ENCODE peak calls at places on chromosomes 5 and 9, in nine cellular contexts. L is ascending aorta, R is fibroblast of mammary gland, Z is AG09319, V is endothelial cell, X is nephron progenitor cell, C is heart right ventricle, Y is H9, H is RWPE1. A is an unnamed sample.

GRCh38 chr5:138661342-138661975 is 86.3 kb upstream of the HSPA9 start:
- DNase-seq in C (no peak), V (no peak), L (peak; percentile 24), X (no peak), Y (no peak), R (no peak), Z (no peak), H (no peak), A (no peak)

GRCh38 chr9:83449166-83449565 is 89.0 kb downstream of the FRMD3 start:
- DNase-seq in H (no peak), Y (no peak), L (no peak), R (no peak), Z (no peak), C (peak; percentile 46), V (no peak), X (no peak), A (no peak)

GRCh38 chr9:131449276-131449675 is 53.4 kb upstream of the POMT1 start:
- DNase-seq in C (no peak), X (no peak), H (no peak), R (no peak), L (no peak), V (no peak), Y (no peak), Z (no peak), A (no peak)

GRCh38 chr5:90421136-90421535 is 11.6 kb upstream of the CETN3 start:
- DNase-seq in X (peak; percentile 17), V (peak; percentile 28), R (peak; percentile 6), L (no peak), H (no peak), Z (no peak), Y (peak; percentile 77), C (no peak), A (no peak)

GRCh38 chr5:139104577-139105271 is 93.4 kb downstream of the SIL1 start:
- DNase-seq in C (peak; percentile 59), L (peak; percentile 92), V (no peak), X (no peak), R (peak; percentile 97), H (no peak), Z (peak; percentile 87), Y (peak; percentile 22), A (no peak)

GRCh38 chr5:116371935-116372334 is 202.7 kb downstream of the SEMA6A start:
- DNase-seq in Z (no peak), H (no peak), V (no peak), L (no peak), R (peak; percentile 6), X (no peak), C (no peak), Y (no peak), A (no peak)

GRCh38 chr9:100108572-100108971 is 9.5 kb downstream of the INVS start:
- DNase-seq in Z (no peak), V (no peak), R (peak; percentile 23), C (no peak), H (no peak), Y (no peak), L (no peak), X (no peak), A (no peak)

GRCh38 chr5:32710335-32710858 is 724 bp upstream of the NPR3 start:
- DNase-seq in C (peak; percentile 36), L (peak; percentile 74), V (peak; percentile 41), Z (no peak), X (peak; percentile 58), H (peak; percentile 25), Y (peak; percentile 66), R (peak; percentile 21), A (peak; percentile 27)

GRCh38 chr5:136776022-136776927 is 410.9 kb upstream of the TRPC7 start:
- DNase-seq in Y (no peak), L (no peak), R (no peak), V (no peak), X (no peak), Z (no peak), H (no peak), C (no peak), A (no peak)

GRCh38 chr9:112120471-112120925 is 54.6 kb downstream of the SUSD1 start:
- DNase-seq in C (no peak), X (no peak), L (no peak), Z (no peak), R (no peak), Y (no peak), H (no peak), V (no peak), A (no peak)

GRCh38 chr5:80174790-80175189 is 81.1 kb downstream of the SERINC5 start:
- DNase-seq in V (no peak), H (no peak), Y (no peak), L (no peak), R (no peak), X (no peak), Z (no peak), C (no peak), A (no peak)

DNA sequence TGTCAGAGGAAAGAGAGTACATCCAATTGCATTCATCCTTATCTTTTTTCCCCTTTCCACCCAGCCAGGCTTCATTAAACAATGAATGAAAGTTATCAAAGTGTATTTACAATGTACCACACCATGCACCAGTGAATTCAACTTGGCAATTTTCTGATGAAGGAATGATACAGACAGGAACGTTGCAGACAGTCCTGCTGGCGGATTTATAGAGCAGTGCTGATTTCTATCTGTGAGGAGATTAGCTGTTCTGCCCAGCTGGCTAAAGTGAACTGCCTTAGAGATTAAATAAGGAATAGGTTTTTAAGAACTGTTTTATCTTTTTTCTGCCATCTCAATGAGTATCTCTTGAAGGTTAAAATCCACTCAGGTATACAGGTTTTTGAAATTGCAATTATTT is 403.9 kb downstream of the CDH18 start:
- DNase-seq in H (no peak), X (no peak), R (no peak), L (no peak), C (no peak), V (no peak), Y (no peak), Z (no peak), A (no peak)
- TF ChIP-seq CTCF in H (no peak), X (no peak), R (no peak), L (no peak), C (no peak), V (no peak), Y (no peak), Z (no peak), A (no peak)

DNA sequence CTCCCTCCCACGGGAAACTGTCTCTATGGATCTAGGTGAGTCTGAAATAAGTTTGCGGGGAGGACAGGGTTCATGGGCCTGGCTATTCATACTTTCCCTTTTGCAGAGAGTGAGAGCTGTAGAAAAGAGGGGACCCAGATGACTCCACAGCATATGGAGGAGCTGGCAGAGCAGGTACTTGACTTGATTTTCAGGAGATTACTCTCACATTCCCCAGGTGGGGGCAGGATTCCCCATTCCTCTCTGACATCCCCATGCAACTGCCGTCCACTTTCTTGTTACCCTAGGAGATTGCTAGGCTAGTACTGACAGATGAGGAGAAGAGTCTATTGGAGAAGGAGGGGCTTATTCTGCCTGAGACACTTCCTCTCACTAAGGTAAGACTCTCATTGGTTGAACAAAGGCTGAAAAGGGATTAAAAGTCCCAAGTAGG is 659 bp downstream of the CREB3 start:
- DNase-seq in X (peak; percentile 45), Y (peak; percentile 78), Z (no peak), C (no peak), R (peak; percentile 60), H (peak; percentile 87), L (no peak), V (peak; percentile 51), A (no peak)
- TF ChIP-seq CTCF in X (no peak), Y (peak; percentile 38), Z (no peak), C (no peak), R (no peak), H (peak; percentile 40), L (no peak), V (no peak), A (no peak)

GRCh38 chr9:129095908-129096307 is 14.7 kb downstream of the CRAT start:
- DNase-seq in C (no peak), H (no peak), Y (no peak), V (no peak), L (no peak), R (no peak), X (no peak), Z (no peak), A (no peak)

GRCh38 chr9:129097671-129098306 is 12.8 kb downstream of the CRAT start:
- DNase-seq in L (no peak), R (no peak), C (no peak), X (no peak), Z (no peak), Y (no peak), H (no peak), V (no peak), A (no peak)

GRCh38 chr9:129095170-129095667 is 14.3 kb downstream of the DOLPP1 start:
- DNase-seq in R (no peak), V (no peak), Y (no peak), C (no peak), X (no peak), L (no peak), Z (no peak), H (no peak), A (no peak)

GRCh38 chr9:129094387-129095169 is 13.7 kb downstream of the DOLPP1 start:
- DNase-seq in C (no peak), Z (no peak), L (no peak), V (no peak), Y (no peak), R (no peak), X (no peak), H (no peak), A (no peak)

DNA sequence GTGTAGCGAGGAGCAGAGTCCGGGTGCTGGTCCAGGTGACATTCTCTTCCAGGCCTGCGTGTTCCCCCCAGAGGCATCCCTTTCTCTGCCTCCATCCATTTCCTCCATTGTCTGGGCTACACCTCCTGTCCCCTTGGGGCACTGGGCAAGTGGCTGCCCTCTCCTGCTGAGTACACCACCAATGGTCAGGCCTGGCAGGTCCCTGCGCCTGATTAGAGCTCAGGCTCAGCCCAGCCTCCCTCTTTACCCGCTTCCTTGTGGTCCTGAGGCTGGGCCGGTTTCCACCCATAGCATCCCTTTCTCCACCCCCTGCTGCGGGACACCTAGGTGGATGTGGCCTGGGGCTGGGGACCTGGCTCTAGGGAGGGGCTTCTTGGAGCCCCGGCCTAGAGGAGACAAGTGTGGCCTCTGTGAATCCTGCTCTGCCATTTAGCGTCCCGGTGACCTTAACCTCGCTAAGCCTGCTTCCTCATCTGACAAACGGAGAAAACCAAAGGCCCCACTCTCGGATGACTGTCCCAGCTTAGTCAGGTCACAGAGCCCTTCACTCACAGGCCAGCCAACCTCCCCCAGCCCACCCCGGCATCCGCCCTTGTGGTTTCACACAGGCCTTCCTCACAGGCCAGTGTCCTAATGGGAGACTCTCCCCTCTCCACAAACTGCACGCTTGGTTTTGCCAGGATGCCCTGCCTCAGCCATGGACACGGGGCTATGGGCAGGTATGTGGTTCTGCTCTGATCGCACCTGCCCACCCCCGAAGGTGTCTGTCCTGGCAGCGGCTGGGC is 12.9 kb downstream of the DOLPP1 start:
- DNase-seq in C (no peak), Y (no peak), V (no peak), Z (no peak), L (no peak), X (no peak), H (no peak), R (no peak), A (no peak)
- TF ChIP-seq CTCF in C (no peak), Y (no peak), V (no peak), Z (no peak), L (no peak), X (no peak), H (no peak), R (no peak), A (no peak)

DNA sequence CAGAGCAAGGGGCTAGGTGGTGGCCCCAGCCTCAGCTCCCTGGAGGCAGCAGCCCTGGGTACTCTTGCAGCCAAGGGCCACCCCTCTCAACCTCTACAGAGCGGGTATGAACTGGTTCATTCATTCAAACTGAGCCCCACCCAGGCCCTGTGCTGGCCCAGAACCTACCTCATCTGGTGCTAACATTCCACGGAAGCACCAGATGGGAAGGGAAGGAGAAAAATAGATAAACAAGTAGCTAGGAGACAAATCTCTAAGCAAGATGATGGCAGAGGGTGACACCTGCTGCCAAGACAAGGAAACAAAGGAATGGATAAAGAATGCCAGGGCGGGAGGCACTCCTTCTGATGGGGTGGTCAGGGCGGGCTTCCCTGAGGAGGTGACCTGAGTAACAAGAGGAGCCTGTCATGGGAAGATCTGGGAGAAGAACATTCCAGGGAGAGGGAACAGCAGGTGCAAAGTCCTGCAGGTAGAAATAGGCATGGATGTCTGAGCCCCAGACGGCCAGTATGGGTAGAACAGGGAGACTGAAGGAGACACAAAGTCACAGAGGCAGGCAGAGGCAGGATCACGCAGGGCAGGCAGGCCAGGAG is 6.1 kb downstream of the ST6GALNAC4 start:
- DNase-seq in Z (no peak), V (no peak), R (peak; percentile 43), H (no peak), X (no peak), L (no peak), Y (no peak), C (no peak), A (no peak)
- TF ChIP-seq CTCF in Z (peak; percentile 15), V (no peak), R (peak; percentile 10), H (no peak), X (no peak), L (no peak), Y (peak; percentile 17), C (no peak), A (no peak)

A was measured in progenitor cell of endocrine pancreas.